ENCODE peak calls at places on chromosomes 1 and 21, in seven cellular contexts. G is IMR-90, R is H9, P is mesendoderm, O is neuronal stem cell, F is mesenchymal stem cell, W is H1. I is an unnamed sample.

GRCh38 chr1:25694591-25695007 is 78.0 kb downstream of the MAN1C1 start:
- DNase-seq in G (peak; percentile 65), R (peak; percentile 27), P (no peak), O (no peak), F (peak; percentile 70), W (no peak), I (no peak)

GRCh38 chr1:192445849-192446489 is 129.2 kb downstream of the RGS21 start:
- DNase-seq in G (peak; percentile 60), R (no peak), P (peak; percentile 22), O (peak; percentile 42), F (peak; percentile 54), W (no peak), I (peak; percentile 76)

GRCh38 chr1:160163612-160164011 is 12.2 kb downstream of the ATP1A4 start:
- DNase-seq in G (no peak), R (no peak), P (peak; percentile 85), O (no peak), F (no peak), W (no peak), I (no peak)

GRCh38 chr1:41931578-41931977 is 12.9 kb upstream of the HIVEP3 start:
- DNase-seq in G (no peak), R (no peak), P (no peak), O (no peak), F (no peak), W (no peak), I (no peak)

GRCh38 chr1:229694053-229694693 is 68.1 kb downstream of the URB2 start:
- DNase-seq in G (peak; percentile 81), R (peak; percentile 88), P (peak; percentile 93), O (peak; percentile 42), F (peak; percentile 90), W (no peak), I (no peak)

GRCh38 chr1:17777330-17777729 is 22.2 kb downstream of the ACTL8 start:
- DNase-seq in G (no peak), R (no peak), P (peak; percentile 58), O (no peak), F (no peak), W (no peak), I (no peak)

GRCh38 chr1:8396912-8397406 is 79.0 kb downstream of the SLC45A1 start:
- DNase-seq in G (peak; percentile 99), R (no peak), P (peak; percentile 89), O (no peak), F (peak; percentile 99), W (no peak), I (peak; percentile 49)

GRCh38 chr1:53629101-53629691 is 109.8 kb downstream of the GLIS1 start:
- DNase-seq in G (no peak), R (peak; percentile 14), P (no peak), O (no peak), F (no peak), W (no peak), I (no peak)

GRCh38 chr1:220797553-220797952 is 10.8 kb downstream of the MTARC1 start:
- DNase-seq in G (no peak), R (no peak), P (no peak), O (no peak), F (no peak), W (no peak), I (no peak)

GRCh38 chr1:150346316-150346715 is 17.6 kb upstream of the RPRD2 start:
- DNase-seq in G (no peak), R (no peak), P (no peak), O (no peak), F (no peak), W (no peak), I (no peak)

GRCh38 chr1:56157477-56157876 is 421.9 kb downstream of the PLPP3 start:
- DNase-seq in G (no peak), R (no peak), P (no peak), O (no peak), F (no peak), W (no peak), I (no peak)

GRCh38 chr1:115423776-115424175 is 85.7 kb upstream of the NGF start:
- DNase-seq in G (peak; percentile 74), R (no peak), P (no peak), O (no peak), F (no peak), W (no peak), I (no peak)

GRCh38 chr1:116915182-116915611 is 5.5 kb downstream of the PTGFRN start:
- DNase-seq in G (no peak), R (no peak), P (no peak), O (no peak), F (no peak), W (no peak), I (no peak)

GRCh38 chr1:183770816-183771128 is 34.1 kb upstream of the RGL1 start:
- DNase-seq in G (no peak), R (no peak), P (no peak), O (no peak), F (no peak), W (no peak), I (no peak)

GRCh38 chr1:159000627-159001026 is 9.1 kb upstream of the IFI16 start:
- DNase-seq in G (peak; percentile 94), R (peak; percentile 46), P (peak; percentile 77), O (peak; percentile 9), F (peak; percentile 93), W (no peak), I (peak; percentile 13)

GRCh38 chr1:225998560-225999226 is 450 bp downstream of the SDE2 start:
- DNase-seq in G (peak; percentile 57), R (no peak), P (no peak), O (no peak), F (peak; percentile 57), W (no peak), I (no peak)

GRCh38 chr1:151002006-151002405 is 4.7 kb downstream of the MINDY1 start:
- DNase-seq in G (no peak), R (no peak), P (no peak), O (no peak), F (no peak), W (no peak), I (no peak)

GRCh38 chr1:245600658-245601057 is 445.9 kb downstream of the KIF26B start:
- DNase-seq in G (no peak), R (no peak), P (no peak), O (no peak), F (no peak), W (no peak), I (no peak)

GRCh38 chr1:208343226-208343625 is 99.0 kb upstream of the PLXNA2 start:
- DNase-seq in G (no peak), R (no peak), P (no peak), O (no peak), F (no peak), W (no peak), I (no peak)

GRCh38 chr21:15868940-15869339 is 139.2 kb downstream of the USP25 start:
- DNase-seq in G (no peak), R (no peak), P (no peak), O (no peak), F (no peak), W (no peak), I (no peak)

GRCh38 chr1:21278208-21278861 is 11.9 kb downstream of the ECE1 start:
- DNase-seq in G (no peak), R (no peak), P (peak; percentile 66), O (peak; percentile 85), F (no peak), W (no peak), I (no peak)

GRCh38 chr1:23592209-23592905 is 33.1 kb upstream of the ID3 start:
- DNase-seq in G (no peak), R (no peak), P (no peak), O (no peak), F (no peak), W (no peak), I (peak; percentile 18)

GRCh38 chr1:42937141-42937696 is 21.4 kb downstream of the SLC2A1 start:
- DNase-seq in G (peak; percentile 85), R (no peak), P (no peak), O (no peak), F (peak; percentile 73), W (no peak), I (peak; percentile 58)

DNA sequence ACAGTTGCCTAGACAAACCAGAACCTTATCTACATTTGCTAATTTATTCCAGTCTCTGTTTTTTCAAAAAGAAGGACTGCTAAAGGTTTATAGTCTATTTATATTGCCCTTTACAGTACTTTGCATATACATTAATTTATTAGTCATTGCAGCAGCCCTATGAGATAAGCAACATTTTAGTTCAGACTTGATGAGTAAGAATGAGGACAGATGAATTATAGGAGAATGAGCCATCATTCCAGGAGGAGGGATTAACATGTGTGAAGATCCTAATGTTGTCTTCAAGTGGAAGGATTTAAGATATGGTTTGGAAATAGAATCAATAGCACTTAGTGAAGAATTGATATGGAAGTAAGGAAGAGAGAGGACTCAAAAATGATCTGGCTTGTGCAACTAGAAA is 152.5 kb downstream of the KCTD3 start:
- DNase-seq in G (peak; percentile 78), R (no peak), P (no peak), O (no peak), F (peak; percentile 35), W (no peak), I (no peak)
- H4K8ac ChIP-seq in G (no peak overlapping the region), R (no peak overlapping the region), P (no peak overlapping the region), O (no peak overlapping the region), F (no peak overlapping the region), W (no peak overlapping the region), I (no peak overlapping the region)

DNA sequence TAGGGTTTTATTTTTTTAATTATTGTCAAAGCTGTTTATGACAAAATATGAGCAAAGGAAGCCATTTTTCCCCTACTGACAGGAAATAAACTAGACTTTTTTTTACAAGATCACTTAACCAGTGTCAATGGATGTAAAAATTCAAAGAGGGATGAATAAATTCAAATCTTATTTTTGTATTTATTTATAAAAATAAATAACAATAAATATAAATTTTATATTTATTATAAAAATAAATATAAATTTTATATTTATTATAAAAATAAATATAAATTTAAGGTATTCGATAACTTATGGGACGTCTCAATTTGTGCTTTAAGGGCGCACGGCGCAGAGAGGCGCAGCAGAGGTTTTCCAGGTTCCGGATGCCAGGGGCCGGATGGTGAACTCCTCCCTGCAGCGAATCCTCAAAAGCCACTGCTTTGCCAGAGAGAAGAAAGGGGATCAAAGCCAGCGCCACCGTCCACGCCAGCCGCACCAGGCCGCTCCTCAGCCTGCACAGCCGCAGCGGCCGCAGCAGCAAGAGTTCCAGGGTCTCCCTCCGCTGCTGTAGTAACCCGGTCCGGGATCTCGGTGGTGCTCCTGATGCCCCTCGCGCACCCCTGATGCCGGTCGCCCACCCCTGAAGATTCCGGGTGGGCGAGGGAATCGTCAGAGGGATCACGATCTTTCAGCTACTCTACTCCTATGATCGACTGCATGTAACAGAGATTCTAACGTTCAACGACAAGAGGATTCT is 28.6 kb upstream of the RLF start:
- DNase-seq in G (no peak), R (no peak), P (no peak), O (no peak), F (no peak), W (no peak), I (no peak)
- H3K4ac ChIP-seq in G (no peak overlapping the region), R (no peak overlapping the region), P (no peak overlapping the region), O (no peak overlapping the region), F (no peak overlapping the region), W (no peak overlapping the region), I (no peak overlapping the region)

DNA sequence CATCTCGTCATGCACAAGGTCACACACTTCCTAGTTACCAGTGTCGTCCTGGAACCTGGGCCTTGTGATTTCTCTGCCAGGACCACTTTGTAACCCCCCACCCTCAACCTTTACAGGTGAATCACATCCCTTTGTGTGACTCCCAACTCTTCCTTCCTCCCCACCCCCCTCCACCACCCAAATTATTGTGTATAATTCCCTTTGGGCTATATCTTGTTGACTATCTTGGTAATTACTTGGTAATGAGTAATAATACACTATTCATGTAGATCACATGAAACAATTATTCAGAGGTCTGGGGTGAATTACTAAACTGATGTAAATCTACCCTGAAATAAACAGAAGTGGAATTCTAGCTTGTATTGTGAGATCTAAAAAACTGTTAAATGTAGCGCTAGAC is 1.7 kb downstream of the KCNK1 start:
- DNase-seq in G (no peak), R (no peak), P (no peak), O (no peak), F (no peak), W (no peak), I (no peak)
- H3K9ac ChIP-seq in G (no peak overlapping the region), R (no peak overlapping the region), P (peak overlapping the region; percentile 81), O (no peak overlapping the region), F (peak overlapping the region; percentile 75), W (no peak overlapping the region), I (peak overlapping the region; percentile 41)

GRCh38 chr21:44599264-44600029 is 950 bp upstream of the KRTAP10-7 start:
- DNase-seq in G (no peak), R (peak; percentile 28), P (no peak), O (no peak), F (no peak), W (no peak), I (no peak)
- H4K8ac ChIP-seq in G (no peak overlapping the region), R (no peak overlapping the region), P (no peak overlapping the region), O (no peak overlapping the region), F (no peak overlapping the region), W (no peak overlapping the region), I (no peak overlapping the region)